ENCODE peak calls at places on chromosome X, in eight cellular contexts. B is kidney, E is K562, C is hepatocyte, F is testis, S is transverse colon, T is IMR-90, R is sigmoid colon. I is an unnamed sample.

GRCh38 chrX:97367149-97367548 is 483.4 kb downstream of the RPA4 start:
- DNase-seq in B (no peak), E (no peak), C (peak; percentile 19), F (no peak), S (no peak), T (peak; percentile 67), R (no peak), I (no peak)

GRCh38 chrX:119757979-119758681 is at the start of gene SOWAHD:
- DNase-seq in B (peak; percentile 77), E (peak; percentile 30), C (peak; percentile 72), F (peak; percentile 77), S (peak; percentile 75), T (no peak), R (peak; percentile 68), I (peak; percentile 38)

GRCh38 chrX:115013705-115014104 is 3.7 kb downstream of the IL13RA2 start:
- DNase-seq in B (no peak), E (no peak), C (no peak), F (no peak), S (no peak), T (peak; percentile 57), R (no peak), I (no peak)

GRCh38 chrX:82208976-82209375 is 1007.1 kb downstream of the SH3BGRL start:
- DNase-seq in B (no peak), E (no peak), C (no peak), F (no peak), S (no peak), T (no peak), R (no peak), I (no peak)

GRCh38 chrX:118499295-118499694 is 3.7 kb downstream of the DOCK11 start:
- DNase-seq in B (no peak), E (no peak), C (peak; percentile 13), F (no peak), S (no peak), T (no peak), R (no peak), I (no peak)

GRCh38 chrX:18616688-18617087 is 55.2 kb downstream of the RS1 start:
- DNase-seq in B (no peak), E (no peak), C (no peak), F (no peak), S (peak; percentile 11), T (no peak), R (no peak), I (no peak)

GRCh38 chrX:37905436-37906147 is 58.2 kb upstream of the DYNLT3 start:
- DNase-seq in B (peak; percentile 64), E (no peak), C (peak; percentile 63), F (no peak), S (no peak), T (peak; percentile 30), R (no peak), I (no peak)

GRCh38 chrX:13825178-13825762 is 8.4 kb upstream of the GPM6B start:
- DNase-seq in B (no peak), E (no peak), C (no peak), F (no peak), S (no peak), T (no peak), R (no peak), I (no peak)

GRCh38 chrX:37752941-37753340 is 26.9 kb upstream of the CYBB start:
- DNase-seq in B (no peak), E (no peak), C (no peak), F (no peak), S (no peak), T (no peak), R (no peak), I (no peak)

GRCh38 chrX:68415289-68415688 is 18.0 kb downstream of the OPHN1 start:
- DNase-seq in B (no peak), E (no peak), C (no peak), F (no peak), S (no peak), T (peak; percentile 64), R (no peak), I (peak; percentile 46)

GRCh38 chrX:13398073-13398823 is 78.4 kb upstream of the ATXN3L start:
- DNase-seq in B (peak; percentile 81), E (peak; percentile 17), C (peak; percentile 90), F (no peak), S (peak; percentile 41), T (peak; percentile 100), R (peak; percentile 67), I (no peak)

GRCh38 chrX:136030357-136031225 is 45.4 kb downstream of the SLC9A6 start:
- DNase-seq in B (no peak), E (no peak), C (no peak), F (no peak), S (peak; percentile 36), T (peak; percentile 76), R (peak; percentile 94), I (peak; percentile 67)

GRCh38 chrX:97616883-97617510 is 733.3 kb downstream of the RPA4 start:
- DNase-seq in B (no peak), E (no peak), C (peak; percentile 44), F (no peak), S (no peak), T (peak; percentile 74), R (no peak), I (no peak)

GRCh38 chrX:34638116-34638515 is 19.0 kb downstream of the TMEM47 start:
- DNase-seq in B (no peak), E (no peak), C (peak; percentile 80), F (no peak), S (no peak), T (peak; percentile 54), R (no peak), I (no peak)

GRCh38 chrX:40064055-40064597 is 33.6 kb downstream of the BCOR start:
- DNase-seq in B (no peak), E (no peak), C (no peak), F (no peak), S (no peak), T (no peak), R (no peak), I (no peak)

GRCh38 chrX:14776901-14777300 is 96.0 kb downstream of the FANCB start:
- DNase-seq in B (no peak), E (no peak), C (no peak), F (no peak), S (no peak), T (no peak), R (no peak), I (no peak)

GRCh38 chrX:32673193-32673592 is 538.2 kb downstream of the DMD start:
- DNase-seq in B (no peak), E (no peak), C (peak; percentile 33), F (no peak), S (no peak), T (peak; percentile 7), R (no peak), I (no peak)

GRCh38 chrX:112867570-112867969 is 26.9 kb upstream of the AMOT start:
- DNase-seq in B (no peak), E (no peak), C (peak; percentile 48), F (no peak), S (no peak), T (no peak), R (no peak), I (no peak)

GRCh38 chrX:42738552-42738951 is 39.4 kb downstream of the PPP1R2C start:
- DNase-seq in B (no peak), E (no peak), C (no peak), F (no peak), S (no peak), T (no peak), R (no peak), I (no peak)

GRCh38 chrX:74422576-74423288 is 1.4 kb downstream of the SLC16A2 start:
- DNase-seq in B (peak; percentile 88), E (no peak), C (peak; percentile 74), F (peak; percentile 54), S (peak; percentile 35), T (peak; percentile 66), R (peak; percentile 90), I (peak; percentile 64)

GRCh38 chrX:3592184-3592583 is 121.3 kb downstream of the PRKX start:
- DNase-seq in B (no peak), E (no peak), C (no peak), F (no peak), S (no peak), T (no peak), R (no peak), I (no peak)

GRCh38 chrX:8043546-8043945 is 116.3 kb upstream of the PNPLA4 start:
- DNase-seq in B (no peak), E (no peak), C (no peak), F (no peak), S (no peak), T (no peak), R (no peak), I (no peak)

GRCh38 chrX:8044861-8045434 is 117.7 kb upstream of the PNPLA4 start:
- DNase-seq in B (no peak), E (no peak), C (no peak), F (peak; percentile 19), S (no peak), T (no peak), R (no peak), I (no peak)

GRCh38 chrX:8037593-8038348 is 110.6 kb upstream of the PNPLA4 start:
- DNase-seq in B (no peak), E (no peak), C (no peak), F (no peak), S (no peak), T (no peak), R (no peak), I (no peak)

GRCh38 chrX:8043121-8043520 is 115.9 kb upstream of the PNPLA4 start:
- DNase-seq in B (no peak), E (no peak), C (no peak), F (no peak), S (no peak), T (no peak), R (no peak), I (no peak)

GRCh38 chrX:8042304-8042703 is 115.1 kb upstream of the PNPLA4 start:
- DNase-seq in B (no peak), E (peak; percentile 3), C (no peak), F (no peak), S (no peak), T (no peak), R (no peak), I (no peak)
- TF ChIP-seq CTCF in B (peak; percentile 3), E (no peak), C (no peak), F (no peak), S (no peak), T (peak; percentile 1), R (no peak), I (no peak)

DNA sequence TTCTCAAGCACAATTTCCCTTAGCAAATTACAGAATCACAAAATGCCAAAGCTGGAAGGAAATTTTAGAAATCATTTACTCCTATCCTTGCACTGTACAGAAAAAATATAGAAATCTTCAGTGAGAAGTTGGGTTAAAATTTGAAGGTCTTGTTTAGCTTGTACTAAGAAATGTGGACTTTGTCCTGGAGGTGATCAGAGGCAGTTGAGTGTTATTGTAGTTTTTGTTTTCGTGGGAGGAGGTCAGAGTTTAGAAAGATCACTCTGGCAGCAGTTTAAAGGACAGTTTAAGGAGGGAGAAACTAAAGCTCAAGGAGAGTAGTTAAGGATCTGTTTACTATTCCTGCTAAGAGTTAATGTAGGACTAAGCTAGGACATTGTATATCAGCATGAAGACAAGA is 54.4 kb upstream of the CXorf51B start:
- DNase-seq in B (no peak), E (no peak), C (no peak), F (no peak), S (no peak), T (no peak), R (no peak), I (no peak)
- H3K9me3 ChIP-seq in B (no peaks in the 10 kb centered on the region), E (no peaks in the 10 kb centered on the region), C (no peaks in the 10 kb centered on the region), F (no peaks in the 10 kb centered on the region), S (no peaks in the 10 kb centered on the region), T (no peaks in the 10 kb centered on the region), R (no peaks in the 10 kb centered on the region), I (no peaks in the 10 kb centered on the region)

GRCh38 chrX:124231454-124231853 is 101.0 kb upstream of the TEX13D start:
- DNase-seq in B (no peak), E (no peak), C (no peak), F (no peak), S (no peak), T (no peak), R (no peak), I (no peak)
- H3K27ac ChIP-seq in B (no peak overlapping the region), E (no peak overlapping the region), C (no peak overlapping the region), F (no peak overlapping the region), S (no peak overlapping the region), T (no peak overlapping the region), R (peak overlapping the region; percentile 42), I (peak overlapping the region; percentile 16)

GRCh38 chrX:11427082-11428033 is 134.1 kb downstream of the AMELX start:
- DNase-seq in B (peak; percentile 84), E (peak; percentile 75), C (peak; percentile 40), F (peak; percentile 69), S (peak; percentile 50), T (no peak), R (peak; percentile 82), I (peak; percentile 50)
- TF ChIP-seq CTCF in B (peak; percentile 22), E (peak; percentile 76), C (peak; percentile 47), F (peak; percentile 44), S (peak; percentile 30), T (peak; percentile 25), R (peak; percentile 45), I (peak; percentile 32)

I was measured in left ventricle myocardium inferior.